ENCODE peak calls at places on chromosome 12, in eight cellular contexts. A is stomach, Q is mesendoderm, V is colonic mucosa, K is body of pancreas, R is mesenchymal stem cell, G is right cardiac atrium, S is BE2C. O is an unnamed sample.
A peak's percentile ranks its signal among the peaks of the same experiment; 100 is the strongest.

GRCh38 chr12:119674560-119674959 is 6.6 kb downstream of the PRKAB1 start:
- DNase-seq in A (no peak), Q (no peak), V (no peak), K (no peak), R (no peak), G (no peak), S (no peak), O (no peak)

GRCh38 chr12:7869137-7869536 is 3.6 kb downstream of the SLC2A14 start:
- DNase-seq in A (no peak), Q (no peak), V (no peak), K (no peak), R (no peak), G (no peak), S (no peak), O (peak; percentile 90)

GRCh38 chr12:112236386-112236785 is 111.0 kb downstream of the TRAFD1 start:
- DNase-seq in A (no peak), Q (no peak), V (no peak), K (no peak), R (no peak), G (no peak), S (no peak), O (peak; percentile 18)

GRCh38 chr12:130877333-130877732 is 5.5 kb downstream of the RAN start:
- DNase-seq in A (no peak), Q (no peak), V (no peak), K (no peak), R (no peak), G (no peak), S (no peak), O (no peak)

GRCh38 chr12:69428351-69429048 is 41.7 kb upstream of the FRS2 start:
- DNase-seq in A (no peak), Q (no peak), V (no peak), K (no peak), R (no peak), G (no peak), S (no peak), O (peak; percentile 88)

GRCh38 chr12:33605776-33606175 is 166.2 kb upstream of the SYT10 start:
- DNase-seq in A (no peak), Q (peak; percentile 62), V (no peak), K (no peak), R (no peak), G (no peak), S (no peak), O (no peak)

GRCh38 chr12:70571029-70571428 is 66.2 kb downstream of the PTPRB start:
- DNase-seq in A (no peak), Q (no peak), V (no peak), K (no peak), R (no peak), G (no peak), S (no peak), O (no peak)

GRCh38 chr12:92570056-92570753 is 132.6 kb upstream of the PLEKHG7 start:
- DNase-seq in A (peak; percentile 61), Q (peak; percentile 78), V (peak; percentile 79), K (peak; percentile 79), R (peak; percentile 84), G (no peak), S (peak; percentile 68), O (peak; percentile 90)

GRCh38 chr12:42584539-42585174 is 4.9 kb downstream of the PRICKLE1 start:
- DNase-seq in A (no peak), Q (no peak), V (no peak), K (no peak), R (no peak), G (no peak), S (peak; percentile 26), O (no peak)

GRCh38 chr12:1498199-1498740 is 96.1 kb downstream of the FBXL14 start:
- DNase-seq in A (no peak), Q (no peak), V (no peak), K (no peak), R (no peak), G (no peak), S (no peak), O (no peak)
- H3K4me1 ChIP-seq in A (peaks cover 9% of the 10 kb centered on the region), Q (no peaks in the 10 kb centered on the region), V (peaks cover 3% of the 10 kb centered on the region), K (peaks cover 4% of the 10 kb centered on the region), R (peaks cover 31% of the 10 kb centered on the region), G (no peaks in the 10 kb centered on the region), S (no peaks in the 10 kb centered on the region), O (no peaks in the 10 kb centered on the region)

GRCh38 chr12:64103821-64104220 is 118.3 kb downstream of the KICS2 start:
- DNase-seq in A (no peak), Q (no peak), V (no peak), K (no peak), R (peak; percentile 22), G (no peak), S (no peak), O (no peak)

GRCh38 chr12:64102339-64102738 is 119.8 kb downstream of the KICS2 start:
- DNase-seq in A (no peak), Q (no peak), V (no peak), K (no peak), R (no peak), G (no peak), S (no peak), O (no peak)

GRCh38 chr12:64097346-64098105 is 124.6 kb downstream of the KICS2 start:
- DNase-seq in A (no peak), Q (no peak), V (no peak), K (no peak), R (no peak), G (no peak), S (peak; percentile 62), O (no peak)

GRCh38 chr12:64099430-64099829 is 122.7 kb downstream of the KICS2 start:
- DNase-seq in A (no peak), Q (no peak), V (no peak), K (no peak), R (peak; percentile 80), G (no peak), S (no peak), O (peak; percentile 70)

DNA sequence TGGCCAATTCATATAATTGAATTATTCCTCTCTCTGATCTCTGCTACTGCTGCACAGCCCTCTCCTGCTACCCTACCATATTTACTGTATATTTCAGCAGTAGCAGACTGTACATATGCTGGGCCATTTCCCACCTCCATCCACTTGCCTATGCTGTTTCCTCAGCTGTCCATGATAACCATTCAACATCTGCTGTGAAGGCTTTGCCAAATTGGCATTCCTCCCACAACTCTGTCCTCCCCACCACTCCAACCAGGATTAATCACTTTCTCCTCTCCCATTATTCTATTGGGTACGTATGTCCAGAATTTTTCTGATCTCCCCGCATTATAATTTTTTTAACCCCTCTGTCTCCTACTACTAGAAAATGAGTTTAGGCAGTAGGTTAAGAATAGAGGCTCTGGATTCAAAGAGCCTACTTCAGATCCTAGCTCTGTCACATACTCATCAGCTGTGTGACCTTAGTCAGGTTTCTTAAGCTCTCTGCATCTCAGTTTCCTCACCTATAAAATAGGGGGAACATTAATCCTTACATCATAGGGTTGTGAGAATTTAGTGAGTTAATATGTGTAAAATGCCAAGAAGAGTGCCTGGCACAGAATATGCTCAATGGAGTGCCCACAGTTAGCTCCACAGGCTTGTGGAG is 123.3 kb downstream of the KICS2 start:
- DNase-seq in A (no peak), Q (no peak), V (no peak), K (peak; percentile 34), R (no peak), G (no peak), S (peak; percentile 59), O (no peak)
- H3K4me1 ChIP-seq in A (no peaks in the 10 kb centered on the region), Q (no peaks in the 10 kb centered on the region), V (no peaks in the 10 kb centered on the region), K (peaks cover 20% of the 10 kb centered on the region), R (peaks cover 2% of the 10 kb centered on the region), G (no peaks in the 10 kb centered on the region), S (peaks cover 40% of the 10 kb centered on the region), O (no peaks in the 10 kb centered on the region)

GRCh38 chr12:57898308-57898970 is 42.9 kb upstream of the ATP23 start:
- DNase-seq in A (no peak), Q (no peak), V (peak; percentile 44), K (no peak), R (no peak), G (no peak), S (no peak), O (no peak)
- H3K4me1 ChIP-seq in A (peaks cover 60% of the 10 kb centered on the region), Q (peaks cover 4% of the 10 kb centered on the region), V (peaks cover 24% of the 10 kb centered on the region), K (peaks cover 52% of the 10 kb centered on the region), R (peaks cover 29% of the 10 kb centered on the region), G (peaks cover 29% of the 10 kb centered on the region), S (peaks cover 32% of the 10 kb centered on the region), O (peaks cover 3% of the 10 kb centered on the region)

GRCh38 chr12:101628669-101629068 is 33.9 kb downstream of the MYBPC1 start:
- DNase-seq in A (no peak), Q (no peak), V (no peak), K (no peak), R (no peak), G (no peak), S (no peak), O (no peak)
- H3K4me1 ChIP-seq in A (no peaks in the 10 kb centered on the region), Q (no peaks in the 10 kb centered on the region), V (no peaks in the 10 kb centered on the region), K (no peaks in the 10 kb centered on the region), R (no peaks in the 10 kb centered on the region), G (no peaks in the 10 kb centered on the region), S (no peaks in the 10 kb centered on the region), O (no peaks in the 10 kb centered on the region)

GRCh38 chr12:124836759-124837158 is 26.9 kb downstream of the SCARB1 start:
- DNase-seq in A (no peak), Q (no peak), V (no peak), K (peak; percentile 56), R (no peak), G (no peak), S (no peak), O (no peak)
- H3K4me1 ChIP-seq in A (peaks cover 8% of the 10 kb centered on the region), Q (peaks cover 12% of the 10 kb centered on the region), V (peaks cover 5% of the 10 kb centered on the region), K (peaks cover 27% of the 10 kb centered on the region), R (peaks cover 28% of the 10 kb centered on the region), G (peaks cover 7% of the 10 kb centered on the region), S (peaks cover 12% of the 10 kb centered on the region), O (peaks cover 7% of the 10 kb centered on the region)

DNA sequence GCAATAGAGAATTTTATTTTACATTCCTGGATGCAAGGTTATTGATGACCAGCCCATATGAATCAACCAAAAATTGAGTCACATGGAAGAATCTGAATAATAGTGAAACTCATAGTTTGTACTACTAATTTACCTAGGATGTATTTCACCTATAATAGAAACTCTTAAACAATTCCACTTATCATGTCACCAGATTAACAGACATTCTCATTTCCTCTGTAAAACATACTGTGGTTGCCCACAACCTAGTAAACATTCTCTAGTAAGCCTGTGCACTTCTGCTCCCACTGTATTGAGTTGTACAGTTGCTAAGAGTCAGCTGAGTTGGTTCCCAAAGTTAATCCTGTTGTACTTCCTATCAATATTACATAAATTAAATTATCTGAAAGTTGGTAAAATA is 196.6 kb upstream of the TMTC1 start:
- DNase-seq in A (no peak), Q (no peak), V (no peak), K (no peak), R (no peak), G (no peak), S (no peak), O (no peak)
- H3K4me1 ChIP-seq in A (no peaks in the 10 kb centered on the region), Q (no peaks in the 10 kb centered on the region), V (no peaks in the 10 kb centered on the region), K (no peaks in the 10 kb centered on the region), R (no peaks in the 10 kb centered on the region), G (no peaks in the 10 kb centered on the region), S (no peaks in the 10 kb centered on the region), O (no peaks in the 10 kb centered on the region)

GRCh38 chr12:542290-543113 is 82.8 kb downstream of the B4GALNT3 start:
- DNase-seq in A (no peak), Q (peak; percentile 81), V (no peak), K (no peak), R (no peak), G (no peak), S (no peak), O (no peak)
- H3K4me1 ChIP-seq in A (peaks cover 52% of the 10 kb centered on the region), Q (peaks cover 12% of the 10 kb centered on the region), V (peaks cover 7% of the 10 kb centered on the region), K (peaks cover 13% of the 10 kb centered on the region), R (peaks cover 10% of the 10 kb centered on the region), G (peaks cover 4% of the 10 kb centered on the region), S (no peaks in the 10 kb centered on the region), O (peaks cover 18% of the 10 kb centered on the region)

O was measured in trophoblast cell.